ENCODE peak calls at places on chromosomes 1 and 21, in eight cellular contexts. V, H, T, Y, B, C, D and S are unnamed samples. For H3K4me1 and H3K9me3, the result is how much of the 10 kb centered on the place peaks cover.

GRCh38 chr1:7159116-7159781 is 374.0 kb downstream of the CAMTA1 start:
- DNase-seq in V (no peak), H (no peak), T (no peak), Y (no peak), B (no peak), C (no peak), D (no peak), S (no peak)

GRCh38 chr1:78843111-78843908 is 163.2 kb downstream of the ADGRL4 start:
- DNase-seq in V (no peak), H (no peak), T (no peak), Y (peak), B (no peak), C (no peak), D (no peak), S (no peak)

GRCh38 chr1:43705982-43706597 is 1.2 kb upstream of the ST3GAL3 start:
- DNase-seq in V (no peak), H (no peak), T (no peak), Y (peak), B (no peak), C (no peak), D (no peak), S (no peak)

GRCh38 chr1:117366982-117367768 is at the start of gene MAN1A2:
- DNase-seq in V (peak), H (peak), T (peak), Y (peak), B (peak), C (peak), D (peak), S (peak)

GRCh38 chr1:185966487-185966886 is 232.3 kb downstream of the HMCN1 start:
- DNase-seq in V (no peak), H (no peak), T (no peak), Y (no peak), B (no peak), C (no peak), D (no peak), S (no peak)

GRCh38 chr1:42941640-42942330 is 16.9 kb downstream of the SLC2A1 start:
- DNase-seq in V (no peak), H (no peak), T (no peak), Y (peak), B (peak), C (peak), D (no peak), S (no peak)

GRCh38 chr1:58397187-58397820 is 149.2 kb downstream of the OMA1 start:
- DNase-seq in V (no peak), H (no peak), T (no peak), Y (peak), B (no peak), C (no peak), D (no peak), S (no peak)

GRCh38 chr1:61274979-61275378 is 192.6 kb downstream of the NFIA start:
- DNase-seq in V (no peak), H (no peak), T (no peak), Y (no peak), B (no peak), C (no peak), D (no peak), S (no peak)

GRCh38 chr1:32246888-32247273 is at the start of gene FAM167B:
- DNase-seq in V (peak), H (no peak), T (no peak), Y (peak), B (peak), C (no peak), D (peak), S (no peak)

GRCh38 chr1:203124011-203124410 is 3.5 kb upstream of the ADORA1 start:
- DNase-seq in V (no peak), H (no peak), T (no peak), Y (no peak), B (no peak), C (no peak), D (no peak), S (no peak)

GRCh38 chr1:86416343-86416742 is 7.6 kb upstream of the CLCA2 start:
- DNase-seq in V (no peak), H (no peak), T (no peak), Y (no peak), B (no peak), C (no peak), D (no peak), S (no peak)

GRCh38 chr1:36093919-36094318 is 5.2 kb downstream of the ADPRS start:
- DNase-seq in V (peak), H (no peak), T (no peak), Y (no peak), B (no peak), C (no peak), D (peak), S (no peak)

GRCh38 chr1:93304716-93305138 is 41.0 kb upstream of the DR1 start:
- DNase-seq in V (no peak), H (no peak), T (peak), Y (peak), B (no peak), C (no peak), D (no peak), S (peak)

DNA sequence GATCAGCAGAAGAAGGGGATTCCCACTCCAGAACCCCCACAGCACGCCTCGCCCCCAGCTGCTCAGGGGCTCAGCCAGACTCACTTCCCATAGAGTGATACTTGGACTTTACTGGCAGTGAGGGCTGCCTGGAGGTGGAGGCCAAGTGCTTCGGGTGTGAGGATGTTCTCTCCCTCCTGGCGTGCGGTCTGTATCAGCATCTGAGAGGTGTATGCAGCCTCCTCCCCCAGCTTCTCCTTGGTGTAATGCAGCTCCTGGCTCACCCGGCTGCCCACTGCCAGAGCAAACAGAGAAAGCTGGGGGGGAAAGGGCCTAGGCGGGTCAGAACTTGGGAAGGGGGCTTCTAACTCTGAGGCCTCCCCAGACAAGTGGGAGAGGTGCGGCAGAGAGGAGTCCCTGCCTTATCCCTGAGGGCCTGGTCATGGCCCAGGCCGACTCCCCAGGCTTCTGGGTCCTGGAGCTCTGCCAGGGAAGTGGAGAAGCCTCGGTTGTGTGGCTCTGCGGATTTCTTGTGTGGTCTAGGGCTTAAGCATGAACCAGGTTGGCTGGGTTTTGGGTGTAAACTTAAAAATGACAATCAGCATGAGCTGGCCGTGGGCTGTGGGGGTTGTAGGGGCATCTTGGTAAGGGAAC is 10.9 kb downstream of the PTCH2 start:
- DNase-seq in V (no peak), H (no peak), T (no peak), Y (no peak), B (no peak), C (no peak), D (no peak), S (no peak)
- H3K4me1 ChIP-seq in V (under half), H (under half), T (under half), Y (under half), B (under half), C (under half), D (under half), S (under half)

GRCh38 chr1:247189981-247190798 is 18.4 kb upstream of the ZNF124 start:
- DNase-seq in V (no peak), H (no peak), T (no peak), Y (no peak), B (no peak), C (no peak), D (no peak), S (no peak)
- H3K9me3 ChIP-seq in V (under half), H (under half), T (half or more), Y (half or more), B (half or more), C (under half), D (under half), S (under half)

GRCh38 chr21:44910229-44911065 is 10.3 kb downstream of the ITGB2 start:
- DNase-seq in V (no peak), H (no peak), T (no peak), Y (no peak), B (no peak), C (peak), D (no peak), S (no peak)

GRCh38 chr21:44912158-44912473 is 8.6 kb downstream of the ITGB2 start:
- DNase-seq in V (no peak), H (no peak), T (no peak), Y (no peak), B (no peak), C (peak), D (no peak), S (no peak)

GRCh38 chr21:44911384-44912157 is 9.1 kb downstream of the ITGB2 start:
- DNase-seq in V (peak), H (peak), T (no peak), Y (no peak), B (peak), C (peak), D (no peak), S (no peak)

GRCh38 chr21:44909719-44910118 is 11.0 kb downstream of the ITGB2 start:
- DNase-seq in V (no peak), H (no peak), T (no peak), Y (no peak), B (no peak), C (no peak), D (no peak), S (no peak)

GRCh38 chr21:44911066-44911383 is 9.7 kb downstream of the ITGB2 start:
- DNase-seq in V (no peak), H (no peak), T (no peak), Y (no peak), B (no peak), C (no peak), D (no peak), S (no peak)
- H3K4me3 ChIP-seq in V (no peak), H (peak), T (no peak), Y (no peak), B (no peak), C (no peak), D (no peak), S (no peak)

GRCh38 chr1:96472471-96472870 is 249.1 kb upstream of the PTBP2 start:
- DNase-seq in V (no peak), H (no peak), T (no peak), Y (no peak), B (no peak), C (no peak), D (no peak), S (no peak)

GRCh38 chr1:96478228-96478627 is 243.4 kb upstream of the PTBP2 start:
- DNase-seq in V (no peak), H (no peak), T (no peak), Y (no peak), B (no peak), C (no peak), D (no peak), S (peak)

GRCh38 chr1:96475882-96476281 is 245.7 kb upstream of the PTBP2 start:
- DNase-seq in V (no peak), H (no peak), T (no peak), Y (no peak), B (no peak), C (no peak), D (no peak), S (no peak)

GRCh38 chr1:96474985-96475743 is 246.4 kb upstream of the PTBP2 start:
- DNase-seq in V (no peak), H (no peak), T (no peak), Y (no peak), B (no peak), C (no peak), D (no peak), S (peak)

DNA sequence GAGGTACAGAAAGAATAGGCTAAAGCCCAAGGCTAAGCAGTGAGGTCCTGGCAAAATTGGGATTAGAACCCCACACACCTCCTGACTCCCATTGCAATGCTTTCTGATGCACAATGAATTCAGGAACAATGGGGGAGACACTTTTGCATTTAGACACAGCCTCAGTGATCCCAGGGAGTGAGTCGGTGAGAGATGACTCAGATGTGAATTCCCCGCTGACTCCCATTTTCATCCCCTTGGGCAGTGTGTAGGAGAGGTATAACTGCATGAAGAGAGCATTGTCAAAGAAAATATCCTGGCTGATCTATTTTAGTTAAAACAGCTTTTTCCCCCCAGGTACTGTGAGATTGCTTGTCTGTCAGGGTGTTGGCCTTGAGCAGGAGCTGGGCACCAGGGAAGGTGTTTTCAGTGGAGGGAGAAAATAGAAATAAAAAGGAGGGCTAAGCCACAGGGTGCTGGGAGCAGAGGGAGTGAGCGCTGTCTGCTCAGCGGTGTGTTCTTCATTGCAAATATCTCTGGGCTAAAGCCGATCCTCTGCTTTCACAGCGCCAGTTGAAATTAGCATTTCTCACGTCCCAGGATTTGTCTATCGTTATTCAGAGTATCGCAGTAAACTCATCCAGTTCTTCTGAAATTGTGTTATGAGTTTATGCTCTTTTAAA is 247.7 kb upstream of the PTBP2 start:
- DNase-seq in V (no peak), H (no peak), T (no peak), Y (peak), B (no peak), C (no peak), D (no peak), S (peak)
- H3K4me1 ChIP-seq in V (under half), H (under half), T (under half), Y (under half), B (under half), C (under half), D (under half), S (half or more)

GRCh38 chr1:201088395-201088794 is 23.8 kb downstream of the CACNA1S start:
- DNase-seq in V (no peak), H (no peak), T (no peak), Y (no peak), B (no peak), C (no peak), D (no peak), S (no peak)

GRCh38 chr1:201089621-201090020 is 22.6 kb downstream of the CACNA1S start:
- DNase-seq in V (no peak), H (no peak), T (peak), Y (no peak), B (no peak), C (no peak), D (no peak), S (no peak)

GRCh38 chr1:201091256-201091655 is 21.0 kb downstream of the CACNA1S start:
- DNase-seq in V (no peak), H (no peak), T (no peak), Y (no peak), B (no peak), C (no peak), D (no peak), S (no peak)

GRCh38 chr1:201090536-201090935 is 21.7 kb downstream of the CACNA1S start:
- DNase-seq in V (no peak), H (no peak), T (no peak), Y (peak), B (no peak), C (no peak), D (no peak), S (no peak)

DNA sequence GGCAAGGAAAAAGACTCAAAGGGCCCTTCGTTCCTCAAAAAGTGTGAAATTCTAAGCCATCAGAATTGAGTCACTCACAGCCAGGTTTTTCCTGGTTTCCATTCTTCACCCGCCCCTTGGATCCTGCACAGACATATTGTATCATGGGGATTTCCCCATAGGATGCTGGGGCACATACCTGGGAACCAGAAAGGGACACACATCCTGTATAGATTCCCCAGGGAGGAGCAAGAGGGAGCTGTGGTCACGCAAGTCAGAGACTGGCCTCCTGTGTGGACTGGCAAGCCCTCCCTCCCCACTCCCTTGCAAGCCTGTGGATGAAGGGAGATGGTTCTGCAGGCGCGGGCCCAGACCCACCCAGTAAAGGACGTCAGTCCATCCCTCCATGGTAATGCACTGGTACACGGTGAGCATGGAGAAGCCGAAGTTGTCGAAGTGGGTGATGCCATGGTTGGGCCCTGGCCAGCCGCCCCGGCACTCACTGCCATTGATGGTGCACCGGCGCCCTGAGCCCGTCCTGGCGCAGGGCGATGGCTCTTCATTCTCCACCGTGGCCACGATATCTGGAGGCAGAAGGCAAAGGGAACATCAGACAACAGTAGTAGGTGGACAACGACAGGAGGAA is 23.2 kb downstream of the CACNA1S start:
- DNase-seq in V (no peak), H (no peak), T (no peak), Y (no peak), B (no peak), C (no peak), D (no peak), S (no peak)
- H3K9me3 ChIP-seq in V (under half), H (under half), T (under half), Y (under half), B (under half), C (under half), D (under half), S (under half)

GRCh38 chr1:205523261-205523890 is 18.9 kb downstream of the CDK18 start:
- DNase-seq in V (no peak), H (no peak), T (no peak), Y (no peak), B (no peak), C (no peak), D (no peak), S (no peak)
- H3K4me3 ChIP-seq in V (no peak), H (no peak), T (no peak), Y (no peak), B (no peak), C (no peak), D (no peak), S (no peak)

GRCh38 chr1:47435506-47436303 is 2.1 kb upstream of the FOXD2 start:
- DNase-seq in V (no peak), H (no peak), T (no peak), Y (no peak), B (no peak), C (no peak), D (no peak), S (no peak)
- H3K4me1 ChIP-seq in V (under half), H (under half), T (under half), Y (under half), B (half or more), C (under half), D (half or more), S (under half)

GRCh38 chr1:46554236-46555080 is 3.0 kb upstream of the KNCN start:
- DNase-seq in V (no peak), H (no peak), T (no peak), Y (no peak), B (no peak), C (no peak), D (no peak), S (no peak)

GRCh38 chr1:46551597-46552095 is at the start of gene KNCN:
- DNase-seq in V (no peak), H (no peak), T (no peak), Y (no peak), B (no peak), C (no peak), D (peak), S (no peak)

GRCh38 chr1:46553506-46553905 is 2.1 kb upstream of the KNCN start:
- DNase-seq in V (no peak), H (no peak), T (no peak), Y (no peak), B (no peak), C (no peak), D (no peak), S (no peak)

GRCh38 chr1:46550751-46551231 is 656 bp downstream of the KNCN start:
- DNase-seq in V (no peak), H (no peak), T (no peak), Y (no peak), B (no peak), C (no peak), D (no peak), S (no peak)

DNA sequence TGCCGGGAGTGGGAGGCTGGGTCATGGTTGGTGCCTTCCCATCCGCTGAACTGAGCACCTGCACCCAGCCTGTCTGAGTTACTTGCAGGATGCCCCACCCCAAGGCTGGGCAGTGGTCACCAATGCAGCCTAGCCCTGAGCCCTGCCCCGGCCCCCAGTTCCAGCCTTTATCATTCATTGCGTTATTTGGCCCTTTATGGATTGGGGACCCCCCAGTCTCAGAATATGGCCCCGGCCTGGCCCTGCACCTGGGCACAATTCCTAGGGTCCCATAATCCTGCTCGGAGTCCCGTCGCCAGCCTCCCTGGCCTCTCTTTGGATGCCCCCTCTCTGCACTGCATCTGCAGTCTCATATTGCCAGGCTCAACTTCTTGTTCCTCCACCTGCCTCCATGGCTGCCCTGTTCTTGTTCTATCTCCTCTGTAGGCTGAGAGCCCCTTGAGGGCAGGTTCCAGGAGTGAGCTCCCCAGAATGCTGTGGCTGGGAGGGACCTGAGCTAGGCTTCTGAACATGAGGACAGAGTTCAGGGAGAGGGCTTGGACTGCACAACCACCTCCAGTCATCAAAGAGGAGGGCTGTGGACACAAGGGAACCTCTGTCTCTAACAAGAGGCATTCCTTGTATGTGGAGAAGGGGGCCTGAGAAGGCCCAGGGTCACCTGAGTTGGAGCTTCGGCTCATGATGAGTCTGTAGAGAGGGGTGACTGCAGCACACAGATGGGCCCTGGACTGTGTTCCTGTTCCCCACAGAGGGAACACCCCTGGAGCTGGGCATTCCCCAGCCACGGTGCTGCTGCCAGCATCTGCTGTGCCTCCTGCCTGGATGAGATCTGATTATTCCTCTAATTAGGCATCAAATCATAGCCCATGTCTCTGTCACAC is 1.1 kb upstream of the KNCN start:
- DNase-seq in V (no peak), H (no peak), T (no peak), Y (no peak), B (no peak), C (no peak), D (peak), S (no peak)
- H3K9me3 ChIP-seq in V (under half), H (under half), T (under half), Y (under half), B (under half), C (under half), D (under half), S (under half)